ENCODE peak calls at places on chromosomes 2 and 18, in six cellular contexts. I is putamen; M is astrocyte of the spinal cord; U is pons; V is A549; K is activated naive CD8-positive, alpha-beta T cell treated with anti-CD3 and anti-CD28 coated beads, Interleukin-2, amount 10 ng/mL, durations not matched to agents 7 days and 5 days. D is an unnamed sample.

GRCh38 chr18:28820353-28820752 is 643.4 kb upstream of the CDH2 start:
- DNase-seq in M (no peak), K (no peak), U (no peak), I (no peak), V (no peak), D (no peak)

GRCh38 chr18:48409591-48410094 is 460 bp upstream of the ZBTB7C start:
- DNase-seq in V (no peak), U (no peak), K (no peak), I (no peak), M (no peak), D (peak; percentile 41)

GRCh38 chr2:168320267-168320666 is 72.9 kb upstream of the STK39 start:
- DNase-seq in U (no peak), I (no peak), V (no peak), M (no peak), K (no peak), D (no peak)

GRCh38 chr18:49015886-49016647 is 65.3 kb upstream of the SMAD7 start:
- DNase-seq in V (no peak), M (no peak), K (no peak), I (no peak), U (no peak), D (no peak)

GRCh38 chr2:98040331-98040939 is 44.7 kb upstream of the TMEM131 start:
- DNase-seq in M (no peak), K (no peak), I (no peak), V (no peak), U (no peak), D (no peak)

GRCh38 chr18:22168360-22168921 is 948 bp upstream of the GATA6 start:
- DNase-seq in V (peak; percentile 45), M (no peak), K (peak; percentile 42), I (no peak), U (no peak), D (no peak)

GRCh38 chr2:205685314-205686230 is 3.3 kb downstream of the NRP2 start:
- DNase-seq in K (peak; percentile 42), V (peak; percentile 60), M (peak; percentile 70), U (no peak), I (no peak), D (peak; percentile 50)

GRCh38 chr2:120888851-120889250 is 153.2 kb downstream of the GLI2 start:
- DNase-seq in V (no peak), K (no peak), U (no peak), I (no peak), M (no peak), D (no peak)

GRCh38 chr2:160241251-160242137 is 41.4 kb upstream of the ITGB6 start:
- DNase-seq in U (no peak), M (peak; percentile 91), V (peak; percentile 88), I (no peak), K (no peak), D (no peak)

GRCh38 chr2:155350783-155351580 is 652.5 kb downstream of the KCNJ3 start:
- DNase-seq in I (no peak), K (no peak), M (no peak), U (no peak), V (no peak), D (no peak)

GRCh38 chr18:32607816-32608215 is 137.1 kb upstream of the GAREM1 start:
- DNase-seq in M (no peak), U (no peak), V (no peak), K (no peak), I (no peak), D (no peak)

GRCh38 chr2:240134956-240135520 is 1.1 kb downstream of the COPS9 start:
- DNase-seq in M (no peak), I (no peak), V (no peak), K (peak; percentile 21), U (no peak), D (no peak)

GRCh38 chr18:41783879-41784278 is 171.2 kb upstream of the PIK3C3 start:
- DNase-seq in I (peak; percentile 73), K (no peak), V (no peak), U (no peak), M (no peak), D (no peak)

GRCh38 chr2:161876416-161876815 is 197.6 kb downstream of the DPP4 start:
- DNase-seq in I (no peak), V (no peak), M (no peak), K (no peak), U (no peak), D (no peak)

GRCh38 chr2:183543731-183544130 is 419.5 kb downstream of the NUP35 start:
- DNase-seq in U (no peak), K (no peak), M (no peak), I (no peak), V (no peak), D (no peak)

GRCh38 chr2:240711701-240712100 is 20.0 kb downstream of the AQP12A start:
- DNase-seq in V (no peak), K (no peak), I (no peak), M (no peak), U (no peak), D (no peak)

GRCh38 chr2:41600460-41600859 is 447.4 kb upstream of the PKDCC start:
- DNase-seq in I (no peak), V (no peak), K (no peak), U (no peak), M (peak; percentile 48), D (no peak)

GRCh38 chr2:67898605-67899004 is 164.2 kb downstream of the C1D start:
- DNase-seq in I (no peak), M (peak; percentile 7), K (no peak), U (no peak), V (no peak), D (no peak)

GRCh38 chr2:60837123-60837522 is 44.3 kb upstream of the REL start:
- DNase-seq in M (no peak), I (no peak), U (no peak), K (no peak), V (no peak), D (no peak)

D was measured in midbrain.